ENCODE peak calls at places on chromosomes 7 and 10, in four cellular contexts. One of them, this sample, is unnamed.
A peak's percentile ranks its signal among the peaks of the same experiment; 100 is the strongest.

GRCh38 chr7:20786779-20787651 is at the start of gene SP8:
- DNase-seq in HCT116: no peak
- DNase-seq in HepG2: peak; percentile 31
- DNase-seq in K562: peak; percentile 89
- DNase-seq in this sample: no peak

GRCh38 chr10:133133471-133134231 is 26.4 kb upstream of the KNDC1 start:
- DNase-seq in HCT116: no peak
- DNase-seq in HepG2: no peak
- DNase-seq in K562: no peak
- DNase-seq in this sample: no peak

GRCh38 chr7:123209786-123210185 is 10.0 kb upstream of the SLC13A1 start:
- DNase-seq in HepG2: peak; percentile 20
- DNase-seq in K562: no peak
- DNase-seq in HCT116: no peak
- DNase-seq in this sample: no peak

GRCh38 chr10:87531908-87532622 is 27.4 kb downstream of the MINPP1 start:
- DNase-seq in HepG2: no peak
- DNase-seq in HCT116: no peak
- DNase-seq in K562: no peak
- DNase-seq in this sample: no peak

GRCh38 chr10:94403034-94403822 is 887 bp downstream of the TBC1D12 start:
- DNase-seq in K562: peak; percentile 29
- DNase-seq in HepG2: peak; percentile 76
- DNase-seq in HCT116: peak; percentile 52
- DNase-seq in this sample: no peak

GRCh38 chr10:79266543-79267312 is 80.5 kb upstream of the PPIF start:
- DNase-seq in HepG2: no peak
- DNase-seq in HCT116: no peak
- DNase-seq in K562: no peak
- DNase-seq in this sample: no peak

GRCh38 chr10:132104471-132105301 is 38.9 kb downstream of the JAKMIP3 start:
- DNase-seq in HepG2: no peak
- DNase-seq in K562: no peak
- DNase-seq in HCT116: no peak
- DNase-seq in this sample: no peak

GRCh38 chr10:33180390-33180789 is 154.1 kb downstream of the NRP1 start:
- DNase-seq in HCT116: no peak
- DNase-seq in HepG2: peak; percentile 4
- DNase-seq in K562: no peak
- DNase-seq in this sample: no peak

GRCh38 chr10:115949282-115949844 is 323.6 kb downstream of the GFRA1 start:
- DNase-seq in K562: no peak
- DNase-seq in HepG2: no peak
- DNase-seq in HCT116: no peak
- DNase-seq in this sample: no peak

GRCh38 chr7:22582860-22583640 is 83.1 kb upstream of the STEAP1B start:
- DNase-seq in HepG2: no peak
- DNase-seq in HCT116: no peak
- DNase-seq in K562: no peak
- DNase-seq in this sample: peak; percentile 67

GRCh38 chr10:49010295-49010694 is 70.7 kb upstream of the LRRC18 start:
- DNase-seq in K562: no peak
- DNase-seq in HCT116: no peak
- DNase-seq in HepG2: no peak
- DNase-seq in this sample: no peak

GRCh38 chr10:819326-819725 is 112.2 kb downstream of the LARP4B start:
- DNase-seq in HCT116: peak; percentile 22
- DNase-seq in K562: no peak
- DNase-seq in HepG2: no peak
- DNase-seq in this sample: no peak

GRCh38 chr7:40469481-40469880 is 334.7 kb downstream of the SUGCT start:
- DNase-seq in K562: no peak
- DNase-seq in HepG2: no peak
- DNase-seq in HCT116: no peak
- DNase-seq in this sample: peak; percentile 8

GRCh38 chr7:135936497-135937217 is 40.5 kb downstream of the MTPN start:
- DNase-seq in K562: no peak
- DNase-seq in HepG2: no peak
- DNase-seq in HCT116: no peak
- DNase-seq in this sample: no peak

DNA sequence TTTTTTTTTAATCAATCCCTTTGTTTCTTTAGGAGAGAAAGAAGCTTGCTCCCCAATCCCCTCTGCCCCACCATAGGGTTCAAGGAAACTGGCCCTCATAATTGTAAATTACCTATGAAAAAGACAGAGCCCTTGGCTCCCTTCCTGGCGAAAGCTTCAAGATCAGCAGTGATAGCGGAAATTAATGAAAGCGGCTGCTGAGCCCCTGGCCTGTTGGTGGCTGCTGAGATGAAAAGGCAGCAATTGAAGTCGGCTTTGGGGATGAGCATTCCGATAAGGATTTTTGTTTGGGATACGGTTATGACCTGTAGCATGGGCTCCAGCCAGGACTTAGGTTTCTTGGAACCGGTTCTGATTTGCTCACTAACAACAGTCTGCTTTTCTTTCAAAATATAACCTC is 94.4 kb downstream of the SORCS3 start:
- DNase-seq in HCT116: no peak
- DNase-seq in HepG2: no peak
- DNase-seq in K562: no peak
- DNase-seq in this sample: no peak
- H3K27ac ChIP-seq in HCT116: no peak overlapping the region
- H3K27ac ChIP-seq in HepG2: no peak overlapping the region
- H3K27ac ChIP-seq in K562: no peak overlapping the region
- H3K27ac ChIP-seq in this sample: no peak overlapping the region

DNA sequence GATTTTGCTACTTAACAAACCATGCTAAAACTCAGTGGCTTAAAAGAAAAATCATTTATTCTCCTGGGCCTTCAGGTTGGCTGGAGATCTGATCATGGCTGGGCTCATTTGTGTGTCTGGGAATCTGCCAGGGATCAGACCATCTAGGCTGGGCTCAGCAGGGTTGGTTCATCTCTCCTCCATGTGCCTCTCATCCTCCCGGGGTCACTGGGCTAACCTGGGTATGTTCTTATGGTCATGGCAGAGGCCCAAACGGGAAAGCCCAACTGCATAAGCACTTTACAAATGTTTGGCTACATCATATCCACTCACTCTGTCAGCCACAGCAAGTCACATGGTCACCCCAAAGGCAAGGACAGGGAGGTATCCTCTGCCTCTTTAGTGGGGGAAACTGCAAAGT is 231.3 kb downstream of the BUB3 start:
- DNase-seq in HCT116: no peak
- DNase-seq in HepG2: no peak
- DNase-seq in K562: no peak
- DNase-seq in this sample: no peak
- TF ChIP-seq TCF7L2 in HCT116: no peak
- TF ChIP-seq TCF7L2 in HepG2: no peak
- TF ChIP-seq TCF7L2 in K562: no peak
- TF ChIP-seq TCF7L2 in this sample: no peak

GRCh38 chr10:15349133-15349532 is 22.0 kb downstream of the FAM171A1 start:
- DNase-seq in K562: no peak
- DNase-seq in HepG2: no peak
- DNase-seq in HCT116: no peak
- DNase-seq in this sample: no peak
- H3K4me3 ChIP-seq in K562: no peak overlapping the region
- H3K4me3 ChIP-seq in HepG2: no peak overlapping the region
- H3K4me3 ChIP-seq in HCT116: no peak overlapping the region
- H3K4me3 ChIP-seq in this sample: no peak overlapping the region

GRCh38 chr10:58807631-58808024 is 295.0 kb downstream of the BICC1 start:
- DNase-seq in HCT116: no peak
- DNase-seq in K562: no peak
- DNase-seq in HepG2: peak; percentile 73
- DNase-seq in this sample: no peak
- H3K27ac ChIP-seq in HCT116: no peak overlapping the region
- H3K27ac ChIP-seq in K562: no peak overlapping the region
- H3K27ac ChIP-seq in HepG2: no peak overlapping the region
- H3K27ac ChIP-seq in this sample: no peak overlapping the region

GRCh38 chr7:44748948-44749731 is 493 bp downstream of the ZMIZ2 start:
- DNase-seq in HCT116: no peak
- DNase-seq in HepG2: no peak
- DNase-seq in K562: peak; percentile 70
- DNase-seq in this sample: no peak
- TF ChIP-seq TCF7L2 in HCT116: no peak
- TF ChIP-seq TCF7L2 in HepG2: no peak
- TF ChIP-seq TCF7L2 in K562: no peak
- TF ChIP-seq TCF7L2 in this sample: peak; percentile 41

GRCh38 chr10:99784731-99785441 is 2.4 kb downstream of the ABCC2 start:
- DNase-seq in HepG2: peak; percentile 59
- DNase-seq in K562: no peak
- DNase-seq in HCT116: no peak
- DNase-seq in this sample: no peak
- H3K4me3 ChIP-seq in HepG2: peak overlapping the region; percentile 91
- H3K4me3 ChIP-seq in K562: no peak overlapping the region
- H3K4me3 ChIP-seq in HCT116: peak overlapping the region; percentile 43
- H3K4me3 ChIP-seq in this sample: no peak overlapping the region

GRCh38 chr10:32130788-32131187 is 74.6 kb upstream of the KIF5B start:
- DNase-seq in HepG2: no peak
- DNase-seq in K562: no peak
- DNase-seq in HCT116: no peak
- DNase-seq in this sample: no peak
- H3K27ac ChIP-seq in HepG2: no peak overlapping the region
- H3K27ac ChIP-seq in K562: no peak overlapping the region
- H3K27ac ChIP-seq in HCT116: no peak overlapping the region
- H3K27ac ChIP-seq in this sample: no peak overlapping the region